ENCODE peak calls at places on chromosomes 16 and 17, in six cellular contexts. One of them, this sample, is unnamed.

GRCh38 chr17:77508047-77508715 is 367.4 kb downstream of the SEC14L1 start:
- DNase-seq in uterus: peak
- DNase-seq in RWPE1: no peak
- DNase-seq in suprapubic skin: no peak
- DNase-seq in stomach: no peak
- DNase-seq in K562: no peak
- DNase-seq in this sample: no peak

GRCh38 chr16:626787-627457 is 3.9 kb upstream of the WFIKKN1 start:
- DNase-seq in uterus: peak
- DNase-seq in RWPE1: peak
- DNase-seq in suprapubic skin: peak
- DNase-seq in stomach: no peak
- DNase-seq in K562: peak
- DNase-seq in this sample: no peak

GRCh38 chr17:41775394-41776226 is 10.9 kb downstream of the JUP start:
- DNase-seq in uterus: no peak
- DNase-seq in RWPE1: no peak
- DNase-seq in suprapubic skin: no peak
- DNase-seq in stomach: no peak
- DNase-seq in K562: no peak
- DNase-seq in this sample: no peak

GRCh38 chr17:20010099-20010863 is 1.1 kb downstream of the SPECC1 start:
- DNase-seq in uterus: peak
- DNase-seq in RWPE1: peak
- DNase-seq in suprapubic skin: no peak
- DNase-seq in stomach: peak
- DNase-seq in K562: peak
- DNase-seq in this sample: no peak

GRCh38 chr17:56593741-56594527 is 435 bp downstream of the NOG start:
- DNase-seq in uterus: peak
- DNase-seq in RWPE1: peak
- DNase-seq in suprapubic skin: no peak
- DNase-seq in stomach: peak
- DNase-seq in K562: no peak
- DNase-seq in this sample: peak

GRCh38 chr16:56944954-56945839 is 13.3 kb downstream of the HERPUD1 start:
- DNase-seq in uterus: no peak
- DNase-seq in RWPE1: peak
- DNase-seq in suprapubic skin: no peak
- DNase-seq in stomach: no peak
- DNase-seq in K562: no peak
- DNase-seq in this sample: no peak

GRCh38 chr16:67349172-67349571 is 22.6 kb downstream of the LRRC36 start:
- DNase-seq in uterus: no peak
- DNase-seq in RWPE1: peak
- DNase-seq in suprapubic skin: no peak
- DNase-seq in stomach: no peak
- DNase-seq in K562: no peak
- DNase-seq in this sample: no peak

GRCh38 chr16:57834936-57835335 is 32.6 kb upstream of the KIFC3 start:
- DNase-seq in uterus: no peak
- DNase-seq in RWPE1: peak
- DNase-seq in suprapubic skin: no peak
- DNase-seq in stomach: no peak
- DNase-seq in K562: no peak
- DNase-seq in this sample: no peak

GRCh38 chr17:73973881-73974409 is 229.5 kb upstream of the RPL38 start:
- DNase-seq in uterus: no peak
- DNase-seq in RWPE1: no peak
- DNase-seq in suprapubic skin: no peak
- DNase-seq in stomach: no peak
- DNase-seq in K562: no peak
- DNase-seq in this sample: no peak

GRCh38 chr17:76539631-76540271 is at the start of gene PRCD:
- DNase-seq in uterus: no peak
- DNase-seq in RWPE1: no peak
- DNase-seq in suprapubic skin: no peak
- DNase-seq in stomach: no peak
- DNase-seq in K562: no peak
- DNase-seq in this sample: no peak

GRCh38 chr17:72976971-72977767 is 115.3 kb downstream of the SLC39A11 start:
- DNase-seq in uterus: peak
- DNase-seq in RWPE1: peak
- DNase-seq in suprapubic skin: no peak
- DNase-seq in stomach: peak
- DNase-seq in K562: peak
- DNase-seq in this sample: peak

GRCh38 chr17:28907052-28907438 is 4.2 kb upstream of the DHRS13 start:
- DNase-seq in uterus: no peak
- DNase-seq in RWPE1: peak
- DNase-seq in suprapubic skin: no peak
- DNase-seq in stomach: no peak
- DNase-seq in K562: peak
- DNase-seq in this sample: no peak
- H3K27ac ChIP-seq in uterus: peak
- H3K27ac ChIP-seq in RWPE1: peak
- H3K27ac ChIP-seq in suprapubic skin: no peak
- H3K27ac ChIP-seq in stomach: peak
- H3K27ac ChIP-seq in K562: peak
- H3K27ac ChIP-seq in this sample: no peak

GRCh38 chr16:9687737-9688319 is 494.4 kb downstream of the GRIN2A start:
- DNase-seq in uterus: no peak
- DNase-seq in RWPE1: no peak
- DNase-seq in suprapubic skin: no peak
- DNase-seq in stomach: no peak
- DNase-seq in K562: no peak
- DNase-seq in this sample: no peak
- H3K27ac ChIP-seq in uterus: no peak
- H3K27ac ChIP-seq in RWPE1: no peak
- H3K27ac ChIP-seq in suprapubic skin: no peak
- H3K27ac ChIP-seq in stomach: no peak
- H3K27ac ChIP-seq in K562: no peak
- H3K27ac ChIP-seq in this sample: no peak

DNA sequence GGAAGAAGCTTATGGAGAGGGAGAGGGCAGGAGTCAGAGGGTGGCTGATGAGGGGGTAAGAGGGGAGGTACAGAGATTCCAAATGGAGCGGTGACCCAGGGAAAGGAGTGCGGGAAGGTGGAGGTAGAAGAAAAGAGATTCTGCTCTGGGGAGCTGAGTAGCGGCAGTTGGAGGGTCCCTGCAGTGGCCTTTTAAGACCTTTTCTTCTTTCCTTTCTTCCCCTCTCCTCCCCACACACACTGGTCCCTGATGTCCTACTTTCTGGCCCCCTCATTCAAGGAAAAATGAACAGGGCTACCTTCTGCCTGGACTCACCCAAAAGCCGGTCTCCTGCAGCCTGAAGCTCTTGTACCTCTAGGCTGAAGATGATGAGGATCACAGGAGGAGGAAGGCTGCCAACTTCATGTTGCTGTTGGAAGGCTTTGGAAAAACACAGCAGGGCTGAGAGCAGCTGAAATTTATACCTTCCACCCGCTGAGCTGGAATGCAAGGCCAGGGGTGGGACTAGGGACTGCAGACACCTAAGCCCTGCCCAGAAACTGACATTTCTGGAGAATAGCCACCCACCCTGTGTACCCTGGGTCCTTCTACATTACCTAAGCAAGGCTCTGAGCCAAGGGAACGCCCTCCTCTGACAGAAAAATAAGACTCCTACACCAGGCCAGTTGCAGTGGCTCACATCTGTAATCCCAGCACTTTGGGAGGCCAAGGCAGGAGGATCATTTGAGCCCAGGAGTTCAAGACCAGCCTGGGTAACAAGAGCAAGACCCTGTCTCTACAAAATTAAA is 9.4 kb upstream of the HEATR6 start:
- DNase-seq in uterus: no peak
- DNase-seq in RWPE1: peak
- DNase-seq in suprapubic skin: no peak
- DNase-seq in stomach: peak
- DNase-seq in K562: peak
- DNase-seq in this sample: no peak
- H3K27ac ChIP-seq in uterus: no peak
- H3K27ac ChIP-seq in RWPE1: peak
- H3K27ac ChIP-seq in suprapubic skin: peak
- H3K27ac ChIP-seq in stomach: no peak
- H3K27ac ChIP-seq in K562: no peak
- H3K27ac ChIP-seq in this sample: no peak

GRCh38 chr17:2210726-2211125 is 92.9 kb downstream of the SMG6 start:
- DNase-seq in uterus: no peak
- DNase-seq in RWPE1: no peak
- DNase-seq in suprapubic skin: no peak
- DNase-seq in stomach: no peak
- DNase-seq in K562: no peak
- DNase-seq in this sample: no peak
- H3K27ac ChIP-seq in uterus: peak
- H3K27ac ChIP-seq in RWPE1: no peak
- H3K27ac ChIP-seq in suprapubic skin: no peak
- H3K27ac ChIP-seq in stomach: peak
- H3K27ac ChIP-seq in K562: no peak
- H3K27ac ChIP-seq in this sample: no peak

GRCh38 chr17:38742431-38743308 is 5.5 kb downstream of the PCGF2 start:
- DNase-seq in uterus: peak
- DNase-seq in RWPE1: no peak
- DNase-seq in suprapubic skin: no peak
- DNase-seq in stomach: no peak
- DNase-seq in K562: no peak
- DNase-seq in this sample: no peak

GRCh38 chr17:38740016-38740415 is 8.1 kb downstream of the PCGF2 start:
- DNase-seq in uterus: no peak
- DNase-seq in RWPE1: no peak
- DNase-seq in suprapubic skin: no peak
- DNase-seq in stomach: no peak
- DNase-seq in K562: no peak
- DNase-seq in this sample: no peak

GRCh38 chr17:38741853-38742421 is 6.2 kb downstream of the PCGF2 start:
- DNase-seq in uterus: peak
- DNase-seq in RWPE1: no peak
- DNase-seq in suprapubic skin: no peak
- DNase-seq in stomach: peak
- DNase-seq in K562: peak
- DNase-seq in this sample: no peak

GRCh38 chr17:38740806-38741205 is 7.3 kb downstream of the PCGF2 start:
- DNase-seq in uterus: no peak
- DNase-seq in RWPE1: no peak
- DNase-seq in suprapubic skin: no peak
- DNase-seq in stomach: no peak
- DNase-seq in K562: no peak
- DNase-seq in this sample: no peak

DNA sequence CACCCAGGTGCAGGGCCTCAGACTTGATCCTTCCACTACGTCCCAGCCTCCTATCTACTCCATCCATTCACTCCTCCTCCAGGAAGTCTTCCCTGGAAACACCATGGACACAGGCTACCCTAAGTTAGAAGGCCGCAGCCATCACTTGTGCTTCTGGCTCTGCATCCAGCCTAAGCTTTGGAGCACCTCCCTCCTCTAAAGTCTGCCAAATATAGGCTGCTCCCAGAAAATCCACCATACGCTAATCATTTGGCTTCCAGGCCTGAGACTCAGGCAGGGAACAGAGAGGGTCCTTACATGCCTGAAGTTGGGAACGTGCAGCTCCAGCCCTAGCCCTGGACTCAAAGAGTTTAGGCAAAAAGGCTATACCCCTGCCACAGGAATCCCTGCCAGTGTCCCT is 6.7 kb downstream of the PCGF2 start:
- DNase-seq in uterus: no peak
- DNase-seq in RWPE1: no peak
- DNase-seq in suprapubic skin: no peak
- DNase-seq in stomach: no peak
- DNase-seq in K562: no peak
- DNase-seq in this sample: no peak
- H3K27ac ChIP-seq in uterus: peak
- H3K27ac ChIP-seq in RWPE1: peak
- H3K27ac ChIP-seq in suprapubic skin: peak
- H3K27ac ChIP-seq in stomach: peak
- H3K27ac ChIP-seq in K562: no peak
- H3K27ac ChIP-seq in this sample: no peak